ENCODE peak calls at places on chromosomes 11 and 22, in ten cellular contexts. G is GM23338; C is CD8-positive, alpha-beta memory T cell; I is aorta; R is tibial nerve; L is CD4-positive, alpha-beta memory T cell; Y is HCT116; J is RWPE1; M is pancreas; T is A549. X is an unnamed sample.

GRCh38 chr22:19891350-19892248 is 36.9 kb upstream of the GNB1L start:
- DNase-seq in C (peak), T (no peak), G (peak), L (peak), M (no peak), J (peak), I (no peak), Y (no peak), R (no peak), X (peak)

GRCh38 chr22:50436841-50437341 is 37.9 kb downstream of the SBF1 start:
- DNase-seq in I (peak), C (no peak), L (no peak), G (no peak), T (no peak), M (no peak), Y (no peak), J (no peak), R (no peak), X (no peak)

GRCh38 chr11:78192911-78193341 is 4.2 kb downstream of the USP35 start:
- DNase-seq in I (peak), G (no peak), M (no peak), J (no peak), T (no peak), R (no peak), L (no peak), C (peak), Y (no peak), X (peak)

GRCh38 chr11:36186340-36186739 is 102.9 kb downstream of the COMMD9 start:
- DNase-seq in I (no peak), J (peak), Y (no peak), M (no peak), R (peak), C (no peak), T (no peak), L (no peak), G (no peak), X (no peak)

GRCh38 chr11:14015711-14016110 is 53.2 kb downstream of the SPON1 start:
- DNase-seq in M (no peak), L (no peak), J (peak), G (peak), R (no peak), Y (peak), I (no peak), C (no peak), T (peak), X (no peak)

GRCh38 chr11:114284021-114284420 is 12.2 kb upstream of the NNMT start:
- DNase-seq in C (no peak), J (no peak), M (no peak), Y (no peak), G (no peak), I (no peak), R (no peak), L (no peak), T (no peak), X (no peak)

GRCh38 chr11:9577551-9577950 is 4.1 kb downstream of the WEE1 start:
- DNase-seq in J (no peak), Y (no peak), M (no peak), R (no peak), C (no peak), T (no peak), L (peak), I (no peak), G (no peak), X (no peak)

GRCh38 chr11:78398715-78399114 is 18.9 kb downstream of the GAB2 start:
- DNase-seq in R (no peak), J (no peak), I (no peak), L (no peak), Y (no peak), G (no peak), C (no peak), T (no peak), M (no peak), X (no peak)

GRCh38 chr22:35552186-35552842 is 11.7 kb downstream of the RASD2 start:
- DNase-seq in R (no peak), J (peak), Y (peak), I (no peak), T (peak), G (peak), M (no peak), L (peak), C (peak), X (no peak)

GRCh38 chr11:129992161-129992944 is 10.3 kb downstream of the PRDM10 start:
- DNase-seq in C (peak), I (no peak), Y (peak), R (no peak), L (peak), T (peak), G (peak), M (peak), J (peak), X (peak)

GRCh38 chr22:27637604-27638003 is 164.0 kb downstream of the MN1 start:
- DNase-seq in T (no peak), G (no peak), I (peak), Y (no peak), R (no peak), L (no peak), C (no peak), M (no peak), J (peak), X (no peak)

GRCh38 chr11:28834877-28835276 is 726.7 kb downstream of the METTL15 start:
- DNase-seq in M (no peak), G (peak), T (no peak), R (no peak), J (peak), L (no peak), Y (no peak), C (no peak), I (no peak), X (no peak)

GRCh38 chr22:35177811-35178210 is 79.5 kb upstream of the HMGXB4 start:
- DNase-seq in R (no peak), M (no peak), G (peak), J (no peak), C (no peak), T (no peak), L (no peak), I (no peak), Y (no peak), X (no peak)

GRCh38 chr11:44979536-44980399 is 29.1 kb upstream of the TP53I11 start:
- DNase-seq in C (peak), I (peak), R (no peak), J (peak), G (peak), Y (peak), L (no peak), T (peak), M (peak), X (no peak)

GRCh38 chr11:43735115-43735514 is 54.6 kb downstream of the HSD17B12 start:
- DNase-seq in G (no peak), T (no peak), I (no peak), R (no peak), Y (no peak), M (no peak), C (no peak), J (no peak), L (no peak), X (no peak)

GRCh38 chr11:43735931-43736330 is 55.4 kb downstream of the HSD17B12 start:
- DNase-seq in R (no peak), M (no peak), J (no peak), C (no peak), I (no peak), T (no peak), L (no peak), G (peak), Y (no peak), X (no peak)

GRCh38 chr11:43736502-43737193 is 56.1 kb downstream of the HSD17B12 start:
- DNase-seq in T (no peak), M (no peak), R (no peak), Y (no peak), C (no peak), I (no peak), J (no peak), L (no peak), G (no peak), X (no peak)

GRCh38 chr11:43738600-43739409 is 58.3 kb downstream of the HSD17B12 start:
- DNase-seq in J (peak), R (no peak), M (peak), Y (peak), L (no peak), T (no peak), G (peak), I (no peak), C (no peak), X (no peak)

DNA sequence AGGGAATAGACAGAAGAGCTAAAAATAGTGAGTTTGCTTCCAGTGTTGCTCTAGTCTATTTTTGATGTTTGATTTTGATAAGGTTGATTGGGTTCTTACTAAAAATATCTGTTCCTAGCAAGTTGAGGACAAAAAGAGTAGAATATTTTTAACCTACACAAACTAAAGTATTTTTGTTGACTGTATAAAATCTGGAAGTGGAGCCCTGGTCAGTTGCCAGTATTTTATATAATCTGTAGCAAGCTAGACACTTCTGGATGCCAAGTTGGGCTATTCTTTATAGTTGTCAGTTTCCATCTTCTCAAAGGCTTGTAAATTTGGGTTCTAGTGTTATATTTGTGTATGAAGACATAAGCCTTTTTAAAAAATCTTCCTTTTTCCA is 56.6 kb downstream of the HSD17B12 start:
- DNase-seq in C (no peak), Y (no peak), J (no peak), R (no peak), G (no peak), M (no peak), T (no peak), L (no peak), I (no peak), X (no peak)
- H3K27ac ChIP-seq in C (no peak), Y (no peak), J (no peak), R (no peak), G (no peak), M (no peak), T (no peak), L (no peak), I (peak), X (no peak)

GRCh38 chr11:121554552-121554951 is 101.8 kb upstream of the SORL1-AS1 start:
- DNase-seq in T (no peak), R (no peak), C (no peak), Y (no peak), I (no peak), G (no peak), L (no peak), M (no peak), J (no peak), X (no peak)
- H3K27ac ChIP-seq in T (no peak), R (no peak), C (no peak), Y (no peak), I (no peak), G (no peak), L (no peak), M (no peak), J (no peak), X (no peak)

GRCh38 chr22:38614331-38615122 is 41.7 kb downstream of the FAM227A start:
- DNase-seq in M (no peak), Y (no peak), C (no peak), L (no peak), R (no peak), I (no peak), J (no peak), G (no peak), T (no peak), X (no peak)
- H3K27ac ChIP-seq in M (no peak), Y (no peak), C (no peak), L (no peak), R (no peak), I (no peak), J (no peak), G (no peak), T (no peak), X (no peak)

GRCh38 chr11:12798609-12799011 is 124.4 kb downstream of the TEAD1 start:
- DNase-seq in I (no peak), G (no peak), C (no peak), M (no peak), Y (no peak), L (no peak), T (no peak), J (no peak), R (no peak), X (no peak)
- H3K27ac ChIP-seq in I (no peak), G (no peak), C (no peak), M (no peak), Y (peak), L (no peak), T (peak), J (no peak), R (peak), X (no peak)

GRCh38 chr11:109512680-109513079 is 90.7 kb downstream of the C11orf87 start:
- DNase-seq in M (no peak), T (no peak), C (no peak), I (no peak), J (no peak), R (no peak), L (no peak), G (no peak), Y (no peak), X (peak)

GRCh38 chr11:109508943-109509342 is 87.0 kb downstream of the C11orf87 start:
- DNase-seq in C (no peak), J (no peak), G (no peak), M (no peak), R (no peak), L (no peak), Y (no peak), I (no peak), T (no peak), X (peak)

GRCh38 chr11:109514313-109515018 is 92.5 kb downstream of the C11orf87 start:
- DNase-seq in C (no peak), I (no peak), T (no peak), Y (no peak), R (no peak), L (no peak), G (no peak), J (no peak), M (no peak), X (no peak)

GRCh38 chr11:109511598-109511997 is 89.6 kb downstream of the C11orf87 start:
- DNase-seq in G (no peak), T (no peak), C (no peak), I (no peak), J (no peak), Y (no peak), L (no peak), R (no peak), M (no peak), X (no peak)

GRCh38 chr11:109512249-109512648 is 90.3 kb downstream of the C11orf87 start:
- DNase-seq in I (no peak), Y (no peak), J (no peak), M (no peak), T (no peak), C (no peak), G (no peak), L (no peak), R (no peak), X (no peak)
- H3K27ac ChIP-seq in I (no peak), Y (no peak), J (no peak), M (no peak), T (no peak), C (no peak), G (no peak), L (no peak), R (no peak), X (peak)

GRCh38 chr22:31091106-31091975 is 10.2 kb downstream of the SMTN start:
- DNase-seq in R (no peak), I (no peak), C (peak), T (no peak), L (no peak), Y (no peak), M (no peak), J (no peak), G (peak), X (no peak)
- H3K27ac ChIP-seq in R (peak), I (no peak), C (no peak), T (no peak), L (no peak), Y (no peak), M (no peak), J (no peak), G (no peak), X (no peak)

GRCh38 chr11:792535-792821 is 2.6 kb upstream of the CEND1 start:
- DNase-seq in L (no peak), I (no peak), C (no peak), M (peak), T (no peak), Y (no peak), G (no peak), J (no peak), R (no peak), X (no peak)

GRCh38 chr11:794013-794765 is 3.9 kb downstream of the SLC25A22 start:
- DNase-seq in Y (no peak), L (no peak), R (no peak), M (peak), I (no peak), T (no peak), G (no peak), C (no peak), J (no peak), X (no peak)

GRCh38 chr11:794766-795637 is 3.1 kb downstream of the SLC25A22 start:
- DNase-seq in C (no peak), L (no peak), J (no peak), R (no peak), T (no peak), Y (no peak), I (no peak), G (no peak), M (peak), X (no peak)

GRCh38 chr11:792873-793272 is 3.0 kb upstream of the CEND1 start:
- DNase-seq in C (no peak), Y (no peak), M (peak), L (no peak), I (no peak), G (no peak), R (no peak), T (no peak), J (no peak), X (no peak)

GRCh38 chr11:793556-793955 is 3.7 kb upstream of the CEND1 start:
- DNase-seq in C (no peak), L (no peak), J (no peak), Y (no peak), T (no peak), M (peak), R (no peak), G (no peak), I (no peak), X (no peak)
- H3K27ac ChIP-seq in C (no peak), L (no peak), J (peak), Y (peak), T (no peak), M (peak), R (no peak), G (no peak), I (no peak), X (no peak)

GRCh38 chr11:105179542-105180278 is 40.1 kb upstream of the CARD18 start:
- DNase-seq in T (no peak), J (no peak), L (no peak), R (no peak), C (no peak), Y (no peak), M (no peak), G (no peak), I (no peak), X (no peak)
- H3K27ac ChIP-seq in T (no peak), J (no peak), L (no peak), R (no peak), C (no peak), Y (no peak), M (no peak), G (no peak), I (no peak), X (no peak)

GRCh38 chr11:11620251-11620965 is 1.4 kb downstream of the GALNT18 start:
- DNase-seq in G (peak), T (peak), J (peak), I (peak), M (peak), L (no peak), C (no peak), Y (peak), R (no peak), X (no peak)
- H3K27ac ChIP-seq in G (no peak), T (peak), J (peak), I (no peak), M (no peak), L (no peak), C (no peak), Y (peak), R (peak), X (no peak)